ENCODE peak calls at places on chromosome 20, in five cellular contexts. U is prostate gland, S is sigmoid colon, O is transverse colon, J is right lobe of liver. R is an unnamed sample.
A peak's percentile ranks its signal among the peaks of the same experiment; 100 is the strongest.

GRCh38 chr20:50588034-50588736 is 78.0 kb downstream of the PTPN1 start:
- DNase-seq in U (peak; percentile 61), S (peak; percentile 43), O (peak; percentile 80), J (peak; percentile 83), R (peak; percentile 76)

GRCh38 chr20:62704341-62704948 is 4.2 kb upstream of the NTSR1 start:
- DNase-seq in U (peak; percentile 81), S (peak; percentile 96), O (peak; percentile 75), J (no peak), R (peak; percentile 97)

GRCh38 chr20:23669327-23669726 is 19.5 kb downstream of the CST4 start:
- DNase-seq in U (no peak), S (no peak), O (no peak), J (no peak), R (no peak)

GRCh38 chr20:19966840-19967239 is 50.3 kb upstream of the NAA20 start:
- DNase-seq in U (peak; percentile 33), S (no peak), O (no peak), J (peak; percentile 56), R (no peak)

GRCh38 chr20:42734660-42735368 is 454.9 kb downstream of the PTPRT start:
- DNase-seq in U (peak; percentile 15), S (no peak), O (no peak), J (no peak), R (no peak)

GRCh38 chr20:56552911-56553629 is 20.0 kb downstream of the FAM209B start:
- DNase-seq in U (no peak), S (no peak), O (no peak), J (no peak), R (no peak)

GRCh38 chr20:14093652-14094051 is 98.3 kb downstream of the MACROD2 start:
- DNase-seq in U (peak; percentile 15), S (no peak), O (no peak), J (no peak), R (no peak)

GRCh38 chr20:56572178-56572577 is 39.1 kb downstream of the FAM209B start:
- DNase-seq in U (no peak), S (no peak), O (no peak), J (no peak), R (no peak)

GRCh38 chr20:19973920-19974620 is 43.1 kb upstream of the NAA20 start:
- DNase-seq in U (peak; percentile 63), S (peak; percentile 93), O (peak; percentile 50), J (no peak), R (no peak)

GRCh38 chr20:54197621-54198604 is 10.0 kb upstream of the PFDN4 start:
- DNase-seq in U (no peak), S (no peak), O (no peak), J (peak; percentile 53), R (no peak)

GRCh38 chr20:25632940-25633790 is 9.4 kb upstream of the NANP start:
- DNase-seq in U (no peak), S (no peak), O (no peak), J (no peak), R (no peak)

GRCh38 chr20:49343246-49343645 is 65.4 kb upstream of the ZNFX1 start:
- DNase-seq in U (no peak), S (no peak), O (no peak), J (no peak), R (no peak)

GRCh38 chr20:10447028-10447427 is 11.9 kb downstream of the SLX4IP start:
- DNase-seq in U (no peak), S (no peak), O (peak; percentile 36), J (no peak), R (no peak)

GRCh38 chr20:62179162-62179504 is 3.7 kb upstream of the MTG2 start:
- DNase-seq in U (no peak), S (no peak), O (no peak), J (no peak), R (no peak)

GRCh38 chr20:48523191-48523757 is 304.5 kb downstream of the PREX1 start:
- DNase-seq in U (no peak), S (no peak), O (no peak), J (no peak), R (peak; percentile 45)

GRCh38 chr20:23235173-23236027 is 115.2 kb upstream of the NXT1 start:
- DNase-seq in U (peak; percentile 44), S (no peak), O (peak; percentile 54), J (peak; percentile 67), R (peak; percentile 53)

GRCh38 chr20:63738687-63739128 is 868 bp upstream of the SLC2A4RG start:
- DNase-seq in U (peak; percentile 54), S (peak; percentile 89), O (peak; percentile 80), J (peak; percentile 81), R (peak; percentile 87)

GRCh38 chr20:33646191-33646590 is 15.9 kb upstream of the C20orf144 start:
- DNase-seq in U (no peak), S (no peak), O (no peak), J (no peak), R (no peak)

GRCh38 chr20:36631651-36632050 is 14.3 kb downstream of the SLA2 start:
- DNase-seq in U (no peak), S (no peak), O (no peak), J (no peak), R (no peak)

GRCh38 chr20:46250772-46251171 is 57.5 kb downstream of the CDH22 start:
- DNase-seq in U (no peak), S (no peak), O (no peak), J (no peak), R (no peak)

GRCh38 chr20:41249371-41249770 is 68.2 kb downstream of the ZHX3 start:
- DNase-seq in U (peak; percentile 29), S (peak; percentile 92), O (peak; percentile 45), J (no peak), R (peak; percentile 93)

GRCh38 chr20:9555781-9556180 is 41.4 kb downstream of the LAMP5 start:
- DNase-seq in U (no peak), S (no peak), O (no peak), J (no peak), R (no peak)

GRCh38 chr20:33796263-33796906 is 14.8 kb upstream of the CHMP4B start:
- DNase-seq in U (peak; percentile 52), S (no peak), O (peak; percentile 73), J (no peak), R (no peak)

GRCh38 chr20:57761413-57761734 is 51.6 kb upstream of the PMEPA1 start:
- DNase-seq in U (no peak), S (peak; percentile 2), O (no peak), J (no peak), R (no peak)

GRCh38 chr20:21312813-21313471 is 9.8 kb downstream of the XRN2 start:
- DNase-seq in U (no peak), S (no peak), O (no peak), J (no peak), R (no peak)
- TF ChIP-seq POLR2A in U (no peak), S (no peak), O (no peak), J (no peak), R (no peak)

DNA sequence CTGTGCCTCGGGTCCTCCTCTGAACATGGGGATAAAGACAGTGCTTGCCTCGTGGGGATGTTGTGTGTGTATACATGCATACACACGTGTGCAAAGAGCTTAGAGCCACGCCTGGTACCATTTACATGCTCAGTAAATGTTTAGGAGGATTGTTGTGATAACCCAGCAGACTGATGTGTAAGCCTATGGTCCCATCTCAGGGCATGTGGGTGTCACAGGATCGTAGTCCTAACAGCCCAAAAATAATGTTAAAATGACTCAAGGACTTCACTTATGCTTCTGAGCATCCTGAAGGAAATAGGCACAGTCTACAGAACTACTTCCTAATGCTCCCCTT is 12.4 kb upstream of the BPI start:
- DNase-seq in U (no peak), S (no peak), O (no peak), J (no peak), R (no peak)
- TF ChIP-seq CTCF in U (no peak), S (no peak), O (no peak), J (no peak), R (no peak)

GRCh38 chr20:44430270-44431065 is 45.2 kb upstream of the TTPAL start:
- DNase-seq in U (no peak), S (no peak), O (no peak), J (no peak), R (no peak)
- TF ChIP-seq POLR2A in U (no peak), S (no peak), O (no peak), J (no peak), R (no peak)

DNA sequence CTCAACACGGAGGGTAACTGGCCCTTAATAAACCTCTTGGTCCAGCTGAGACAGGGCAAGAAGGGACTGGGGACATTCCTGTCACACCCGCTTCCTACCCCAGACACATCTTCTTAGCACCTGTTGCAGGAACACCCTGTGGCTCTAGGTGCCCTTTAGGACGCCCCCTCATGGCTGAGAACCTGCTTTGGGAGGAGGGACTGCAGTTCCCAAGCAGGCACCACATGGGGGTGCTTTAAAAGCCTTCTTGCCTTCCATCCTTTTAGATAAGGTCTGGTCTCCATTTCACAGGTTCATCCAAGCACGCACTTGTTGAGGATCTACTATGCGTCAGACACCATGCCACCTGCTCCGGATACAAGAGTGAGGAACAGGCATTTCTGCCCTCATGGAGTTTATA is 26.6 kb downstream of the NSFL1C start:
- DNase-seq in U (no peak), S (no peak), O (no peak), J (no peak), R (no peak)
- TF ChIP-seq CTCF in U (no peak), S (no peak), O (no peak), J (peak; percentile 31), R (no peak)

DNA sequence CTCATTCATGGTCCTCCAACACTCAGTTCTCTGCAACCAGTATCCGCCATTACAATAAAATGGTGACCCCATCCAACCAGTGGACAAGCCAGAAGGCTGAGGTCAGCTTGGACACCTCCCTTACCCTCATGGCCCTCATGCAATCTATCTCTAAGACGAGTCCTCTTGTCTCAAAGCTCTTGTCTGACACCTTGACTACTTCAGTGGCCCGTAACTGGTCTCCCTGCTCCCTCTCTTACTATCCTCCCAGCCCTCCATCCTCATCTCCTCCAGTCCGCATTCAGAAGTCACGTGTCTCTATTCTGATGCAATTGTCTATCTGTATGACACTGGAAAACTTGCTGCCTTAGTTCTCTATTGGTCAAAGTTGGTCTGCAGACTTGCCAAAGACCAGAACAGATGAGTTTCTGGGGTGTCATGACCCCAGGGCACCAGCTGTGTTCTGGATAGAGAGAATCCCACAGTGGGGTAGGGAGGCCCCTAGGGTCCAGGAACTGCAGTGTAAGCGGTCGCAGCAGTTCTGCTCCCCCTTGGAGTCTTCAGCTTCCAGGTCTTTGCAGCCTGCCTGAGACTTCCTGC is 59.6 kb upstream of the RNF24 start:
- DNase-seq in U (no peak), S (peak; percentile 26), O (no peak), J (peak; percentile 38), R (no peak)
- TF ChIP-seq POLR2A in U (no peak), S (no peak), O (no peak), J (no peak), R (no peak)

GRCh38 chr20:32390999-32391398 is 32.9 kb downstream of the ASXL1 start:
- DNase-seq in U (no peak), S (no peak), O (no peak), J (no peak), R (no peak)

GRCh38 chr20:32385541-32385940 is 27.4 kb downstream of the ASXL1 start:
- DNase-seq in U (no peak), S (no peak), O (no peak), J (no peak), R (no peak)

GRCh38 chr20:32387262-32387661 is 29.1 kb downstream of the ASXL1 start:
- DNase-seq in U (no peak), S (no peak), O (no peak), J (no peak), R (no peak)

GRCh38 chr20:32382102-32382950 is 24.2 kb downstream of the ASXL1 start:
- DNase-seq in U (no peak), S (no peak), O (peak; percentile 46), J (no peak), R (no peak)

DNA sequence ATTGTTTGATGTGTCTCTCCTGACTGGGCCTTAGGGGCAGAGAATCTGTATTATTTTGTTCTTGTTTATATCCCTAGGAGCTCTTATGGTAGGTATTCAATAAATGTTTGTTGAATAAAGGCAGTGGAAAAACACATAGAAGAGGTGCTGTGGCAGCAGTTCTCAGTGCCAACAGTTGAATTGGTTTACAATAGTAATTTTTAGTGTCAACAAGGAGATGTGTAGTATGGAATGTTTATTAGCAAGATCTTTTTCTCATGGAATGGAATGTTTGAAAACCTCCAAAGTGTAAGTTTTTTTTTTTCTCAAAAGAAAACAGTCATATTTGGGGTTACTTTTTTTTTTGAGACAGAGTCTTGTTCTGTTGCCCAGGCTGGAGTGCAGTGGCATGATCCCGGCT is 28.0 kb downstream of the ASXL1 start:
- DNase-seq in U (peak; percentile 22), S (no peak), O (no peak), J (no peak), R (no peak)
- TF ChIP-seq CTCF in U (no peak), S (no peak), O (no peak), J (no peak), R (no peak)

R was measured in adrenal gland.